ENCODE peak calls at places on chromosomes 3 and 15, in seven cellular contexts. L is mesenchymal stem cell, G is mesendoderm, S is IMR-90, R is H9, P is H1, W is trophoblast cell. J is an unnamed sample.
A peak's percentile ranks its signal among the peaks of the same experiment; 100 is the strongest.

GRCh38 chr15:60115579-60116415 is 111.7 kb downstream of the FOXB1 start:
- DNase-seq in L (peak; percentile 43), G (peak; percentile 13), S (peak; percentile 19), R (no peak), P (no peak), W (no peak), J (no peak)

GRCh38 chr15:52256930-52257733 is 38.5 kb downstream of the MYO5C start:
- DNase-seq in L (no peak), G (peak; percentile 32), S (no peak), R (no peak), P (peak; percentile 52), W (no peak), J (no peak)

GRCh38 chr3:74789111-74789510 is 174.7 kb upstream of the CNTN3 start:
- DNase-seq in L (no peak), G (peak; percentile 79), S (peak; percentile 25), R (no peak), P (no peak), W (peak; percentile 68), J (no peak)

GRCh38 chr15:69056365-69056764 is 41.9 kb downstream of the NOX5 start:
- DNase-seq in L (no peak), G (no peak), S (no peak), R (no peak), P (no peak), W (no peak), J (no peak)

GRCh38 chr3:141170678-141171295 is 60.8 kb upstream of the PXYLP1 start:
- DNase-seq in L (peak; percentile 60), G (no peak), S (peak; percentile 52), R (no peak), P (no peak), W (no peak), J (no peak)

GRCh38 chr3:8255771-8256170 is 245.9 kb upstream of the LMCD1 start:
- DNase-seq in L (no peak), G (no peak), S (no peak), R (no peak), P (no peak), W (no peak), J (no peak)

GRCh38 chr3:145145461-145145860 is 1015.5 kb downstream of the PLOD2 start:
- DNase-seq in L (peak; percentile 10), G (no peak), S (no peak), R (no peak), P (no peak), W (no peak), J (no peak)

GRCh38 chr3:196638922-196639516 is 475 bp upstream of the NRROS start:
- DNase-seq in L (no peak), G (no peak), S (no peak), R (no peak), P (no peak), W (no peak), J (no peak)

GRCh38 chr3:171379281-171379680 is 80.9 kb downstream of the TNIK start:
- DNase-seq in L (no peak), G (peak; percentile 39), S (peak; percentile 58), R (no peak), P (no peak), W (no peak), J (no peak)

GRCh38 chr3:41000471-41000870 is 198.8 kb upstream of the CTNNB1 start:
- DNase-seq in L (no peak), G (no peak), S (no peak), R (no peak), P (no peak), W (no peak), J (no peak)

GRCh38 chr3:77939726-77940125 is 899.8 kb downstream of the ROBO2 start:
- DNase-seq in L (no peak), G (no peak), S (no peak), R (no peak), P (no peak), W (no peak), J (no peak)

GRCh38 chr15:74994236-74994635 is 1.1 kb upstream of the SCAMP5 start:
- DNase-seq in L (no peak), G (no peak), S (no peak), R (no peak), P (no peak), W (no peak), J (no peak)

GRCh38 chr3:155070932-155071387 is 9.2 kb upstream of the MME start:
- DNase-seq in L (peak; percentile 96), G (peak; percentile 19), S (peak; percentile 99), R (no peak), P (no peak), W (peak; percentile 64), J (no peak)

GRCh38 chr3:152096280-152096679 is 172.4 kb upstream of the MBNL1 start:
- DNase-seq in L (no peak), G (no peak), S (no peak), R (no peak), P (no peak), W (no peak), J (no peak)

GRCh38 chr3:177538064-177538742 is 340.9 kb upstream of the TBL1XR1 start:
- DNase-seq in L (peak; percentile 16), G (no peak), S (peak; percentile 69), R (no peak), P (no peak), W (peak; percentile 49), J (no peak)

GRCh38 chr3:4245671-4246070 is 57.5 kb upstream of the SETMAR start:
- DNase-seq in L (no peak), G (peak; percentile 51), S (no peak), R (peak; percentile 64), P (peak; percentile 46), W (no peak), J (no peak)

GRCh38 chr3:26004205-26004604 is 214.3 kb downstream of the OXSM start:
- DNase-seq in L (no peak), G (no peak), S (no peak), R (no peak), P (no peak), W (no peak), J (no peak)

GRCh38 chr3:51396401-51396800 is 5.3 kb downstream of the RBM15B start:
- DNase-seq in L (no peak), G (no peak), S (no peak), R (no peak), P (no peak), W (no peak), J (no peak)

GRCh38 chr15:73573071-73573470 is 60.1 kb downstream of the NPTN start:
- DNase-seq in L (no peak), G (no peak), S (no peak), R (no peak), P (no peak), W (no peak), J (no peak)

GRCh38 chr3:37601832-37602231 is 259.8 kb upstream of the CTDSPL start:
- DNase-seq in L (no peak), G (peak; percentile 39), S (no peak), R (no peak), P (no peak), W (no peak), J (no peak)

GRCh38 chr3:157360044-157360443 is 76.6 kb upstream of the PTX3 start:
- DNase-seq in L (peak; percentile 59), G (no peak), S (peak; percentile 93), R (no peak), P (no peak), W (peak; percentile 53), J (no peak)

GRCh38 chr3:49388416-49388815 is 23.4 kb downstream of the RHOA start:
- DNase-seq in L (peak; percentile 23), G (no peak), S (no peak), R (no peak), P (no peak), W (no peak), J (no peak)
- H2AK5ac ChIP-seq in L (no peak overlapping the region), G (no peak overlapping the region), S (no peak overlapping the region), R (no peak overlapping the region), P (no peak overlapping the region), W (no peak overlapping the region), J (no peak overlapping the region)

DNA sequence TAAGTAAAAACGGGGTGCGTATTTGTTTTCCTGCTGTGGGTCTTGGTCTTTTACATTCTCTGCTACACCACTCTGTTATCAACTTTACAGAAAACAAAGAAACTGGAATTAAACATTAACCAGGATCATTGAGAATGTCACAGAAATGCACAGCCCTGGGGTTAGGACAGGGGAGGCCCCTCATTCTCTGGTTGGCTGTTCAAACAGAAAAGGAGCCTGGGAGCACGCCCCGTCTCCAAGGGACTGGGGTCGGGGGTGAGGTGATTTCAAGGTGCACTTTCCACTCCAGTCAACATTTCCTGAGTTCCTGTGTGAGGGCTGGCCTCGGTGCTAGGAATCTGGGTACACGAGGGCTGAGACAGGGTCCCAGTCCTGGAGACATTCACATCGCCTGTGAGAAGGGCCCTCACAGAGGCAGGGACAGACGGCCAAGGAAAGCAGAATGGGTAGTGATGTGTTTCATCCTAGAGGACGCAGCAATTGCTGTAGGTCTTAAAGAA is 30.3 kb downstream of the CPN2 start:
- DNase-seq in L (no peak), G (no peak), S (no peak), R (no peak), P (no peak), W (no peak), J (no peak)
- H2AK5ac ChIP-seq in L (no peak overlapping the region), G (no peak overlapping the region), S (no peak overlapping the region), R (no peak overlapping the region), P (no peak overlapping the region), W (no peak overlapping the region), J (no peak overlapping the region)

DNA sequence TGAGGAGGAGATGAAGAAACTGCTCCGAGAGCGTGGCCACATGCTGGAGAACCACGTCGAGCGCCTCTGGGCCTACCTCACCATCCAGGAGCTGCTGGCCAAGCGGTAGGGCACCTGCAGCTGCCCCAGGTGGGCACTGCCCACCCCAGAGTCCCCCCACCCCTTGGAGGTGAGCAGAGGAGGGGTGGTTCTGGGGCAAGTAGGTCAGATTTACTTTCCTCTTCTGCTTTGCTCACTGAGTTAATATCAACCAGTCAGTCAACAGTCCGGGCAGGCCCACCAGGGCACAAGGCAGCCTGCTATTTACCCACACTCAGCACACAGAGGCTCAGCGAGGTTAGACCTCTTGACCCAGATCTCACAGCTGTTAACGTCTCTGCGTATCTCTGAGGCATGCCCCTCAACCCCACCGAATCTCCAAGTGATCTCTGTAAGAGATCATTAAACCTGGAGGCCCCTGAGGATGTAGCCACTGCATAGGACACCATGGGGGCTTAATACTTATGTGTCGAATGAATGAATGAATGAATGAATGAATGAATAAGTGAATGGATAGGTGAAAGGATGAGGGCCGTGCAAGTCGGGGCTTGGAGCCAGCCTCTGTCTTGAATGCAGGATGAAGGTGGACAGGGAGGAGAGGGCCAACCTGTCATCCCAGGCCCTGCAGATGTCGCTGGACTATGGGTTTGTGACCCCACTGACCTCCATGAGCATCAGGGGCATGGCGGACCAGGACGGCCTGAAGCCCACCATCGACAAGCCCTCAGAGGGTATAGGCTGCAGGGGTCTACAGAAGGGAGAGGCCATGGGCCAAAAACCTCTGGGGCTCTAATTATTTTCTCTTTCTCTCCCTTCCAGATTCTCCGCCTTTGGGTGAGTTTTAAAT is 8.0 kb upstream of the ITIH3 start:
- DNase-seq in L (no peak), G (no peak), S (no peak), R (no peak), P (no peak), W (no peak), J (no peak)
- H2AK5ac ChIP-seq in L (no peak overlapping the region), G (no peak overlapping the region), S (no peak overlapping the region), R (no peak overlapping the region), P (no peak overlapping the region), W (no peak overlapping the region), J (peak overlapping the region; percentile 18)

DNA sequence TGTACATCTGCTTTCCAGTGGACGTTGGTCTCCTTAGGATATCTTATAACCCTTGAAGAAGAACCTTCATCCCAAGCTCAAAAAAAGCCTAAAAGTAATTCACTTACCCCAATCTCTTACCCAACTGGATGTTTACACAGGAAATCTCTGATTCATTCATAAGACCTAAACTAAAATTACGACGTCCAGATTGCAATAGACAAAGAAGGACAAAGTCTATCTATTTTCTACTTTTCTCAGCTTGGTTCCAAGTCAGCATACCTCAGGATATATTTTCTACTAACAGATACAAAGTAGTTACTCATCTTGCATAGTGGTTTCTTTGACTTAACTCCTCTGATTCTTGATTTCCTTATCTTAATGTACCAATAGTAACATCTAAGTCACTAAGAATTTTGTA is 669.9 kb downstream of the OTOL1 start:
- DNase-seq in L (peak; percentile 6), G (no peak), S (peak; percentile 64), R (no peak), P (no peak), W (no peak), J (no peak)
- H2AK5ac ChIP-seq in L (no peak overlapping the region), G (no peak overlapping the region), S (no peak overlapping the region), R (no peak overlapping the region), P (no peak overlapping the region), W (no peak overlapping the region), J (no peak overlapping the region)